ENCODE peak calls at places on chromosomes 4 and X, in seven cellular contexts. G, E, N, I, A, M and U are unnamed samples.

GRCh38 chrX:123013141-123013540 is 170.9 kb upstream of the GRIA3 start:
- DNase-seq in I (no peak), N (no peak), E (no peak), A (no peak), G (no peak), M (no peak), U (no peak)

GRCh38 chrX:29617725-29618124 is 597.6 kb upstream of the MAGEB2 start:
- DNase-seq in I (no peak), N (no peak), E (peak), G (no peak), M (no peak), A (no peak), U (no peak)

GRCh38 chrX:148871422-148872152 is 371.2 kb downstream of the AFF2 start:
- DNase-seq in N (no peak), G (no peak), I (no peak), M (no peak), E (no peak), A (no peak), U (no peak)

GRCh38 chrX:28591542-28591941 is 4.3 kb downstream of the IL1RAPL1 start:
- DNase-seq in I (no peak), N (no peak), E (no peak), G (no peak), M (no peak), A (no peak), U (no peak)

GRCh38 chr4:175874290-175874689 is 62.2 kb upstream of the GPM6A start:
- DNase-seq in N (no peak), G (no peak), I (no peak), E (no peak), A (no peak), M (no peak), U (no peak)

GRCh38 chr4:77905651-77906263 is 43.1 kb downstream of the MRPL1 start:
- DNase-seq in G (no peak), I (no peak), M (no peak), N (peak), A (no peak), E (no peak), U (no peak)

GRCh38 chrX:130083107-130083490 is 27.2 kb downstream of the ELF4 start:
- DNase-seq in A (no peak), M (no peak), I (no peak), G (no peak), N (peak), E (no peak), U (no peak)

GRCh38 chr4:101136373-101137370 is 210.7 kb downstream of the PPP3CA start:
- DNase-seq in M (no peak), A (no peak), G (no peak), N (no peak), I (no peak), E (peak), U (no peak)

GRCh38 chrX:40552768-40553167 is 28.0 kb upstream of the ATP6AP2 start:
- DNase-seq in G (no peak), I (no peak), A (no peak), N (peak), M (no peak), E (peak), U (no peak)

GRCh38 chr4:31411606-31412005 is 691.4 kb downstream of the PCDH7 start:
- DNase-seq in M (no peak), I (peak), A (no peak), N (no peak), E (peak), G (no peak), U (no peak)

GRCh38 chr4:137738377-137738990 is 206.2 kb upstream of the PCDH18 start:
- DNase-seq in I (no peak), A (no peak), N (no peak), G (no peak), M (no peak), E (no peak), U (no peak)

GRCh38 chr4:109298279-109299010 is 4.0 kb downstream of the COL25A1 start:
- DNase-seq in N (peak), I (no peak), G (no peak), E (peak), M (no peak), A (no peak), U (no peak)

GRCh38 chr4:7932333-7932732 is 7.3 kb downstream of the AFAP1 start:
- DNase-seq in I (no peak), G (no peak), A (no peak), E (no peak), M (no peak), N (no peak), U (no peak)

GRCh38 chr4:8035371-8035780 is 95.7 kb upstream of the AFAP1 start:
- DNase-seq in E (no peak), I (no peak), N (no peak), A (no peak), M (no peak), G (no peak), U (no peak)

GRCh38 chr4:162522724-162523123 is 358.9 kb upstream of the FSTL5 start:
- DNase-seq in M (no peak), A (no peak), N (no peak), G (no peak), E (no peak), I (no peak), U (no peak)

GRCh38 chr4:80184791-80185756 is 12.2 kb upstream of the PRDM8 start:
- DNase-seq in E (no peak), M (peak), G (peak), N (no peak), A (peak), I (no peak), U (peak)

GRCh38 chr4:96352051-96352517 is 512.2 kb downstream of the PDHA2 start:
- DNase-seq in N (no peak), G (no peak), M (no peak), I (peak), A (no peak), E (peak), U (no peak)

GRCh38 chrX:134676440-134676839 is 18.2 kb upstream of the PLAC1 start:
- DNase-seq in M (no peak), A (no peak), N (no peak), G (no peak), I (no peak), E (peak), U (no peak)

GRCh38 chr4:2384245-2384644 is 34.2 kb downstream of the ZFYVE28 start:
- DNase-seq in I (no peak), A (no peak), E (no peak), N (no peak), M (no peak), G (no peak), U (no peak)

GRCh38 chr4:1515763-1516162 is 109.5 kb upstream of the NKX1-1 start:
- DNase-seq in E (no peak), A (no peak), I (no peak), G (no peak), M (no peak), N (no peak), U (no peak)

GRCh38 chrX:46574337-46574940 is 874 bp downstream of the CHST7 start:
- DNase-seq in E (peak), I (peak), N (no peak), G (no peak), M (peak), A (no peak), U (no peak)

GRCh38 chrX:109283870-109284269 is 198.0 kb downstream of the GUCY2F start:
- DNase-seq in G (no peak), I (no peak), A (no peak), E (no peak), N (no peak), M (no peak), U (no peak)

GRCh38 chr4:121156822-121157769 is 7.0 kb downstream of the TNIP3 start:
- DNase-seq in M (peak), N (no peak), G (peak), I (no peak), E (peak), A (no peak), U (no peak)

GRCh38 chr4:167114416-167114971 is 119.8 kb downstream of the SPOCK3 start:
- DNase-seq in M (no peak), E (no peak), N (no peak), G (no peak), A (no peak), I (no peak), U (no peak)

GRCh38 chr4:160224049-160224448 is 1121.2 kb downstream of the RAPGEF2 start:
- DNase-seq in E (no peak), I (no peak), N (no peak), G (no peak), A (no peak), M (no peak), U (no peak)

GRCh38 chr4:61872983-61873382 is 672.9 kb downstream of the ADGRL3 start:
- DNase-seq in M (no peak), N (no peak), E (no peak), G (no peak), I (no peak), A (no peak), U (no peak)

GRCh38 chr4:2799444-2799911 is 6.6 kb downstream of the SH3BP2 start:
- DNase-seq in N (no peak), M (peak), I (no peak), E (no peak), G (peak), A (peak), U (peak)

GRCh38 chrX:47991263-47992092 is 12.3 kb downstream of the ZNF182 start:
- DNase-seq in N (no peak), E (no peak), I (no peak), M (no peak), G (no peak), A (no peak), U (no peak)

GRCh38 chrX:38656350-38656915 is 95.1 kb downstream of the TSPAN7 start:
- DNase-seq in N (no peak), I (no peak), G (no peak), E (no peak), A (no peak), M (no peak), U (no peak)

GRCh38 chr4:5828005-5828391 is 64.9 kb downstream of the CRMP1 start:
- DNase-seq in A (no peak), N (no peak), G (no peak), I (no peak), E (no peak), M (no peak), U (no peak)

GRCh38 chrX:97372006-97372766 is 488.5 kb downstream of the RPA4 start:
- DNase-seq in G (no peak), I (no peak), E (no peak), A (no peak), N (no peak), M (no peak), U (no peak)

GRCh38 chr4:5609265-5610007 is 98.9 kb downstream of the EVC2 start:
- DNase-seq in I (no peak), G (no peak), E (no peak), M (no peak), N (no peak), A (no peak), U (no peak)

GRCh38 chr4:15676039-15676438 is 5.6 kb upstream of the FAM200B start:
- DNase-seq in E (no peak), N (no peak), I (no peak), A (no peak), M (no peak), G (no peak), U (no peak)

GRCh38 chr4:15675363-15675762 is 6.3 kb upstream of the FAM200B start:
- DNase-seq in G (no peak), A (no peak), E (no peak), N (no peak), M (no peak), I (no peak), U (no peak)

GRCh38 chr4:15674926-15675325 is 6.7 kb upstream of the FAM200B start:
- DNase-seq in G (no peak), M (no peak), I (no peak), E (no peak), A (no peak), N (no peak), U (no peak)

GRCh38 chr4:15672096-15672495 is 9.5 kb upstream of the FAM200B start:
- DNase-seq in E (no peak), N (no peak), M (no peak), I (no peak), A (no peak), G (no peak), U (no peak)

DNA sequence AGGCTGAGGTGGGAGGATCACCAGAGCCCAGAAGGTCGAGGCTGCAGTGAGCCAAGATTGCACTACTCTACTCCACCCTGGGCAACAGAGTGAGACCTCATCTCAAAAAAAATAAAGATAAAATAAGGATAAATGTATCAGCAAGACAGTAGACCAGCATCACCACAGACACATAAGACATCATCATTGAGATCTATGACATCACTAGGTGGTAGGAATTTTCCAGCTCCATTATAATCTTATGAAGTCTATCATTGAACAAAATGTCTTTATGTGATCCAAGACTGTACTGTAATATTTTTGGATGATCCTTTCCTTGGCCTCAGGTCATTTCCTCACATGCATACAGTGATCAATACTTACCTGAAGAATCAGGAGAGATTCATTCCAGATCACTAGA is 8.3 kb upstream of the FAM200B start:
- DNase-seq in E (no peak), I (no peak), N (no peak), M (no peak), A (no peak), G (no peak), U (no peak)
- H3K27ac ChIP-seq in E (no peak), I (no peak), N (no peak), M (no peak), A (no peak), G (no peak), U (no peak)

GRCh38 chrX:121836000-121836399 is 788.6 kb downstream of the GLUD2 start:
- DNase-seq in G (no peak), A (no peak), I (peak), M (no peak), N (no peak), E (no peak), U (no peak)
- TF ChIP-seq POLR2A in G (no peak), A (no peak), I (no peak), M (no peak), N (no peak), E (no peak), U (no peak)

DNA sequence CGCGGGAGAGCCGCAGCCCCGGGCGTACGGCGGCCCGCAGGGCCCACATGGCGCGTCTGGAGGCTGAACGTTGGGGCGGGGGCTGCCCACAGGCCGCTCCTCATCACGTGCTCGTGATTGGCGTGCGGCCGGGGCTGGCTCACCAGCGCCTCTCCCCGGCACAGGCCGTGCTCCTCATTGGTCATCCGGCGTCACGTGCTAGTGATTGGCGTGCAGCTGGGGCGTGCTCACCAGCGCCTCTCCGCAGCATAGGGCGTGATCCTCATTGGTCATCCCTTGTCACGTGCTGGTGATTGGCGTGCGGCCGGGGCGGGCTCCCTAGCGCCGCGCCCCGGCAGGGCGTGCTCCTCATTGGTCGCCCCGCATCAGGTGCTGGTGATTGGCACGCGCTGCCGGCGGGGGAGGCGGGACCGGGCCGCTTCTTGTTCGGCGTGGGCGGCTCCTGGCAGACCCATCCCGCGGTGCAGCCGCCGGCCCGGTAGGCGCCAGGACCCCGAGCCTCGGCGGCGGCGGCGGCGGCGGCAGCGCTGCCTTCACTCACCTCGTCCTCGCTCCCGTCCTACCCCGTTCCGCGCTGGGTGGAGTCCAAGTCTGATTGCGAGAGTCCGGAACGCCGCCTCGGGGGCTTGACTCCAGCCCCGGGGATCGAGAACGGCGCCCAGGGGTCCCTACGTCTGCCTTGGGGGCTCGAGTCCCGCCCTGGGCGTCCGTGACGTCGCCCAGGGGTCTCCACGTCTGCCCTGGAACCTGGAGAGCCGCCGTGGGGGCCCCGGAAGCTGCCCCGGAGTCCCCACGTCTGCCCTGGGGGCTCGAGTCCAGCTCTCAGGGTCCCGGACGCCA is at the start of gene GTPBP6:
- DNase-seq in E (peak), G (peak), I (peak), A (peak), M (peak), N (peak), U (peak)
- TF ChIP-seq CTCF in E (no peak), G (no peak), I (peak), A (no peak), M (no peak), N (peak), U (peak)

GRCh38 chrX:1466971-1467561 is 14.4 kb upstream of the ASMTL start:
- DNase-seq in A (peak), I (no peak), G (peak), M (no peak), E (no peak), N (no peak), U (no peak)
- H3K27ac ChIP-seq in A (no peak), I (no peak), G (peak), M (no peak), E (no peak), N (no peak), U (no peak)

DNA sequence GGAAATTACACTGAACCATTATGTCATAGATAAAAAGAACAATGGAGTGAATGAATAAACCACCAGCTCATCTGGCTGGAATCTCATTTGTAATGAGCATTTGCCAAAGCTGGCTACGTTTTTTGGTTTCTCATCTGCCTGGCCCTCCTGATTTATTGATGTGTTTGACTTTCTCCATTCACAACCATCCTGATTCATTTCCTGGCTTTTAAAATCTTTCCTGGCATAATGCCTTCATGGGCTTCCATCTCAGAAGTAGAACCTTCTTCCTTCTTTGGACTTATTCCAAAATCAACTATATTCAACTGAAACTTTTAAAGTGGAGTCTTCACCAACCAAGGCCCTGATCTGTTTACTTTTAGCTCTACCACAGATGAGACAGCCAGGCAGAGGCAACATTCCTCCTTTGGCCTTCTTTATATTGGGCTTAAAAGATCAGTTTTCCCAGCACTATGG is 36.0 kb upstream of the ARSJ start:
- DNase-seq in N (no peak), M (no peak), G (no peak), E (peak), I (no peak), A (no peak), U (no peak)
- TF ChIP-seq POLR2A in N (no peak), M (no peak), G (no peak), E (no peak), I (no peak), A (no peak), U (no peak)

GRCh38 chr4:139619644-139620043 is 46.0 kb upstream of the MGST2 start:
- DNase-seq in M (no peak), N (no peak), A (no peak), I (peak), G (no peak), E (peak), U (no peak)
- TF ChIP-seq CTCF in M (no peak), N (peak), A (peak), I (peak), G (peak), E (peak), U (no peak)

GRCh38 chr4:37455301-37456062 is 210.9 kb downstream of the NWD2 start:
- DNase-seq in N (no peak), I (no peak), A (no peak), G (no peak), E (no peak), M (no peak), U (no peak)
- H3K27ac ChIP-seq in N (no peak), I (no peak), A (no peak), G (peak), E (no peak), M (no peak), U (no peak)

DNA sequence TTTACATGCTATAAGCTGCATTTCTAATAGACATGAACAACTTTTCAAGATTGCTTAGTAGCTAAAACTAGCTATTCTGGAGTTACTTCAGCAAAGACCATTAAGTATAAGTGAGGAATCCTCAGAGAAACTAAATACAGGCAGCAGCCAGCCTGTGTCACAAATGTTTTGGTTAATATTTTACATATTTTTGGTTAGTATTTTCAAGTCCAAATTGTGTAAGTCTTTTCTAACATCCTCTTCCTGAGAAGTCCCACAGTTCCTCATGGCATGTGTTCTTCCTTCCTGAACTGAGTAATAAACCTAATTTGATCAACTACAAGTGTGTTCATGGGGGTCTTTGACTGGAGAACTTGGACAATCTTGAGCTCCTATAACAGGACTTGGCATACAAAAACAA is 42.4 kb upstream of the MCF2 start:
- DNase-seq in G (no peak), M (no peak), N (no peak), A (no peak), I (no peak), E (no peak), U (no peak)
- TF ChIP-seq POLR2A in G (no peak), M (no peak), N (no peak), A (no peak), I (no peak), E (no peak), U (no peak)

DNA sequence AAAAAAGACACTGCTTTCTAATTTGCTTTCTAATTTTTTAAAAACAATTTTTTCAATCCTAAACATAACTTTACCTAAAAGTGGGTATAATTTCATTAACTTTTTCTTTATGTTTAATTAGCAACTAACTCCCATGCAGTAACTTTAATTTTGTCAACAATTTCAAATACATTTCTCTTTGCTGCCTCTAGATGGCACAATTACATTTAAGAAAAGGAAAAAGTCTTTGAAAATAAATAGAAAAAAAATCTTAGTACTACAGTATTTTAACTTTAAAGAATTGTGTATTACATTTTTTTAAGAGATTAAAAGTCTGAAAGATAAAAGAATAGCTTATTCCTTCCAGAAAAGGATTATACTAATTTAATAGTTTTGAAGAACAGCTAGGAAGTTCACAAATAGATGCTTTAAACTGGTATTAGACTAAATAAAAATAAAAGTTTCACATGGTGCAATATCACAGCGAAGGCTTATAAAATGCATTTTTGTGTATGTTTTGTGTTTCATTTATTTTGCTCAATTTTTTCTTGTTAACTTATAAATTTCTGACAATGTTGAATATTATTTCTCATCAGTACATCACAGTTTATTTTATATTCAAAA is 105.1 kb downstream of the ADGRA3 start:
- DNase-seq in A (no peak), G (no peak), E (no peak), I (peak), N (no peak), M (no peak), U (no peak)
- TF ChIP-seq CTCF in A (peak), G (peak), E (peak), I (peak), N (peak), M (no peak), U (peak)